ENCODE peak calls at places on chromosomes 1 and 21, in eight cellular contexts. Q, K, S, A, M, R, J and T are unnamed samples. For H3K9me3, the result is how much of the 10 kb centered on the place peaks cover.

GRCh38 chr1:53254011-53254640 is 15.8 kb upstream of the MAGOH start:
- DNase-seq in S (no peak), K (no peak), Q (no peak), J (no peak), A (peak), R (peak), M (no peak), T (no peak)

GRCh38 chr1:228112167-228112566 is 3.1 kb upstream of the MRPL55 start:
- DNase-seq in M (no peak), R (no peak), K (no peak), J (no peak), Q (no peak), S (no peak), A (no peak), T (no peak)

GRCh38 chr1:203777596-203777995 is 12.6 kb downstream of the LAX1 start:
- DNase-seq in K (no peak), Q (no peak), J (no peak), A (no peak), S (no peak), M (no peak), R (no peak), T (no peak)

GRCh38 chr1:7474786-7475502 is 296.2 kb upstream of the VAMP3 start:
- DNase-seq in J (no peak), R (no peak), M (no peak), A (no peak), K (no peak), Q (no peak), S (no peak), T (no peak)

GRCh38 chr1:55071477-55071876 is 32.1 kb downstream of the PCSK9 start:
- DNase-seq in J (no peak), M (no peak), A (peak), K (peak), Q (no peak), S (no peak), R (peak), T (no peak)

GRCh38 chr21:45555251-45555556 is 13.0 kb upstream of the SLC19A1 start:
- DNase-seq in S (no peak), K (no peak), A (peak), J (no peak), Q (no peak), R (no peak), M (no peak), T (no peak)

GRCh38 chr21:44508711-44509445 is 31.1 kb downstream of the KRTAP10-1 start:
- DNase-seq in A (no peak), M (no peak), Q (no peak), J (no peak), R (no peak), K (no peak), S (no peak), T (no peak)

GRCh38 chr1:93587354-93587753 is 94.3 kb downstream of the BCAR3 start:
- DNase-seq in J (no peak), M (no peak), K (no peak), S (no peak), Q (no peak), A (no peak), R (no peak), T (no peak)

GRCh38 chr1:94949681-94950661 is 23.1 kb upstream of the CNN3 start:
- DNase-seq in A (peak), R (peak), K (no peak), M (no peak), Q (no peak), S (no peak), J (no peak), T (no peak)

GRCh38 chr1:209576798-209577197 is 6.7 kb upstream of the CAMK1G start:
- DNase-seq in K (peak), S (peak), A (peak), J (peak), M (peak), R (no peak), Q (peak), T (peak)

GRCh38 chr1:22285545-22286396 is 142.9 kb upstream of the WNT4 start:
- DNase-seq in M (no peak), K (no peak), J (no peak), A (no peak), Q (no peak), S (peak), R (no peak), T (no peak)

GRCh38 chr1:107976431-107977215 is 11.6 kb upstream of the VAV3 start:
- DNase-seq in S (no peak), R (peak), M (no peak), Q (no peak), J (no peak), A (no peak), K (no peak), T (no peak)

GRCh38 chr1:205301220-205301821 is 20.2 kb downstream of the NUAK2 start:
- DNase-seq in Q (peak), J (no peak), A (peak), R (peak), S (no peak), K (peak), M (no peak), T (no peak)

GRCh38 chr1:42926870-42927242 is 31.8 kb downstream of the SLC2A1 start:
- DNase-seq in R (no peak), J (no peak), A (no peak), Q (no peak), K (no peak), S (no peak), M (no peak), T (peak)

GRCh38 chr1:215652371-215652770 is 85.3 kb downstream of the KCTD3 start:
- DNase-seq in K (no peak), Q (no peak), A (no peak), R (no peak), J (no peak), M (no peak), S (no peak), T (no peak)

GRCh38 chr1:104120488-104120887 is 370.8 kb downstream of the AMY1C start:
- DNase-seq in Q (no peak), S (no peak), M (no peak), K (no peak), A (no peak), R (no peak), J (no peak), T (no peak)

GRCh38 chr1:79811173-79811572 is 804.6 kb upstream of the ADGRL4 start:
- DNase-seq in R (peak), A (peak), Q (no peak), S (no peak), J (no peak), M (no peak), K (peak), T (no peak)

GRCh38 chr1:110305875-110306420 is 33.2 kb upstream of the RBM15 start:
- DNase-seq in J (no peak), Q (no peak), M (no peak), S (no peak), K (no peak), A (no peak), R (no peak), T (no peak)

GRCh38 chr21:14916676-14917141 is 148.1 kb downstream of the NRIP1 start:
- DNase-seq in J (no peak), R (peak), M (no peak), Q (no peak), S (no peak), A (peak), K (no peak), T (no peak)

GRCh38 chr21:44445413-44445812 is 9.9 kb upstream of the LRRC3 start:
- DNase-seq in Q (no peak), M (peak), S (peak), J (no peak), R (no peak), A (no peak), K (no peak), T (peak)

GRCh38 chr21:28795251-28795650 is 197.4 kb downstream of the LTN1 start:
- DNase-seq in S (no peak), M (no peak), R (no peak), K (no peak), J (no peak), Q (no peak), A (no peak), T (no peak)

GRCh38 chr21:35814858-35815619 is 245.3 kb downstream of the SETD4 start:
- DNase-seq in Q (no peak), A (no peak), S (no peak), K (no peak), J (no peak), M (no peak), R (no peak), T (no peak)

GRCh38 chr1:65541161-65541560 is 120.7 kb downstream of the LEPR start:
- DNase-seq in S (no peak), R (no peak), K (peak), Q (no peak), M (no peak), A (no peak), J (no peak), T (no peak)

GRCh38 chr1:207841907-207842306 is 69.0 kb downstream of the CD34 start:
- DNase-seq in Q (no peak), S (no peak), K (no peak), M (no peak), A (no peak), J (no peak), R (no peak), T (no peak)

GRCh38 chr1:19569786-19570185 is 74.3 kb upstream of the NBL1 start:
- DNase-seq in M (no peak), R (no peak), K (no peak), Q (no peak), J (no peak), A (peak), S (no peak), T (no peak)

GRCh38 chr21:15682182-15682895 is 47.4 kb upstream of the USP25 start:
- DNase-seq in A (peak), S (no peak), R (peak), K (peak), M (no peak), J (no peak), Q (no peak), T (no peak)

GRCh38 chr1:4267381-4268261 is 367.5 kb upstream of the C1orf174 start:
- DNase-seq in S (no peak), M (no peak), J (no peak), K (no peak), Q (no peak), R (no peak), A (no peak), T (no peak)

GRCh38 chr1:15958788-15959187 is 17.1 kb downstream of the ZBTB17 start:
- DNase-seq in J (no peak), K (no peak), Q (no peak), A (peak), M (no peak), R (peak), S (peak), T (peak)

GRCh38 chr1:185837711-185838110 is 103.5 kb downstream of the HMCN1 start:
- DNase-seq in S (no peak), K (no peak), A (peak), Q (no peak), J (no peak), M (no peak), R (no peak), T (no peak)

GRCh38 chr1:89941110-89941770 is 53.7 kb upstream of the ZNF326 start:
- DNase-seq in J (no peak), K (no peak), R (no peak), M (no peak), A (no peak), Q (no peak), S (no peak), T (no peak)

GRCh38 chr1:165397945-165398344 is 41.4 kb upstream of the LMX1A start:
- DNase-seq in Q (peak), R (peak), A (peak), S (no peak), K (no peak), J (no peak), M (no peak), T (no peak)

GRCh38 chr1:76901158-76901767 is 34.0 kb downstream of the ST6GALNAC5 start:
- DNase-seq in S (no peak), A (peak), K (peak), R (peak), Q (no peak), J (peak), M (no peak), T (no peak)

DNA sequence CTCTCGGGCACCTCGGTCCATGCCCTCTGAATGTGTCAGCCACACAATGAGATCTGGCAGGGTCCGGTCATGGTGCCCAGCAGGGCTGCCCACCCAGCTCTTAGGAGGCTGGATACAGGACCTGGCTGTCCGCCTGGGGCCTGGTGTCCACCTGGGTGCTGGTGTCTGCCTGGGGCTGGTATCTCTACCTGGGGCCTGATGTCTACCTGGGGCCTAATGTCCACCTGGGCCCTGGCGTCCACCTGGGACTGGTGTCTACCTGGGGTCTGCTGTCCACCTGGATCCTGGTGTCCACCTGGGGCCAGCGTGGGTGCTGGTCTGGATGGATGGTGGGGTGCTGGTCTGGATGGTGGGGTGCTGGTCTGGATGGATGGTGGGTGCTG is 45.1 kb upstream of the ACTRT2 start:
- DNase-seq in A (no peak), S (peak), K (no peak), Q (peak), M (no peak), J (no peak), R (no peak), T (no peak)
- H3K9me3 ChIP-seq in A (half or more), S (under half), K (under half), Q (under half), M (under half), J (under half), R (under half), T (under half)

GRCh38 chr1:83067954-83068353 is 931.0 kb downstream of the TTLL7 start:
- DNase-seq in M (no peak), A (no peak), K (no peak), R (no peak), J (no peak), Q (no peak), S (no peak), T (no peak)
- H3K9me3 ChIP-seq in M (under half), A (under half), K (under half), R (under half), J (under half), Q (under half), S (under half), T (under half)

GRCh38 chr1:237931631-237932030 is 40.9 kb upstream of the ZP4 start:
- DNase-seq in M (no peak), R (no peak), Q (no peak), S (no peak), J (no peak), K (no peak), A (no peak), T (no peak)

GRCh38 chr1:237932806-237933205 is 42.1 kb upstream of the ZP4 start:
- DNase-seq in A (peak), K (peak), J (no peak), Q (no peak), M (no peak), R (peak), S (no peak), T (no peak)

GRCh38 chr1:237921290-237921689 is 30.6 kb upstream of the ZP4 start:
- DNase-seq in R (no peak), S (no peak), A (no peak), K (no peak), M (no peak), Q (no peak), J (no peak), T (no peak)

GRCh38 chr1:237927198-237927597 is 36.5 kb upstream of the ZP4 start:
- DNase-seq in K (no peak), R (no peak), S (no peak), M (no peak), J (no peak), A (no peak), Q (no peak), T (no peak)
- H3K9me3 ChIP-seq in K (under half), R (under half), S (under half), M (under half), J (under half), A (under half), Q (under half), T (under half)

DNA sequence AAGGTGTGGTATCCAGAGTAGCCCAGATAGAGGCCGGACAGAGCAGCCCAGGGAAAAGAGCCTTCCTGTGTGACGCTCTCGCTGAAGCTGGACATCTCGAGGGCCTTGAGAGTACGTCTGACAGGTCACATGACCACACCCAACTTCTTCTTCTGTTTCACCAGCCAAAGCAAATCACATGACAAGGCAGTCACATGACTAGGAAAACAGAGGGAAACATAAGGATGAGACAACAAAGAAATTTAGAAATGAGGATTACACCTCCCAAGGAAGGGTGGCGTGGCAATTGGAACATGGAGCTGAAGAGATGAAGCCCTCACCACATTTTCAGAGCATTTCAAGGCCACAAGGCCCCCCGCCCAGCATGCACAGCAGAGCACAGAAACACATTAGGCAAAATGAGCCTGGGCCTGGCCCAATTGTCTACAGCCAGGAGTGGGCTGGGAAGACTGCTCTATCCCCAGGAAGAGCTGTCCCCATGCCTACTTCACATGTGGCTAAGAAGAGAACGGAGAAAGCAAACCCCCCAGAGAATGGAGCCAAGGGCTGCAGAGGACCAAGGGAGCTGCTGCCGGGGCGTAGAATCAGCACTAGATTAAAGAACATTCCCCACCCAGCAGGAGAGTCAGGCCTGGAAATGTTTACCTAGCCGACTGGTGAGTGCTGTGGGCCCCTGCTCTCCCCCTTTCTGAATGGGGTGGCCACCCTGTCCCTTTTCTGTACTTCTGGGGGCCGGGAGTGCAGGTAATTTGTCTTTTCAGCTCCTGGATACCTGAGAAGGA is 305.1 kb downstream of the NPHP4 start:
- DNase-seq in Q (no peak), M (no peak), J (peak), K (no peak), S (no peak), A (no peak), R (no peak), T (no peak)
- H3K9me3 ChIP-seq in Q (under half), M (under half), J (under half), K (under half), S (under half), A (under half), R (under half), T (under half)

GRCh38 chr1:2952371-2952770 is 68.9 kb upstream of the ACTRT2 start:
- DNase-seq in A (no peak), M (peak), Q (no peak), S (peak), K (no peak), R (no peak), J (no peak), T (peak)
- H3K9me3 ChIP-seq in A (under half), M (under half), Q (under half), S (under half), K (under half), R (under half), J (under half), T (half or more)

DNA sequence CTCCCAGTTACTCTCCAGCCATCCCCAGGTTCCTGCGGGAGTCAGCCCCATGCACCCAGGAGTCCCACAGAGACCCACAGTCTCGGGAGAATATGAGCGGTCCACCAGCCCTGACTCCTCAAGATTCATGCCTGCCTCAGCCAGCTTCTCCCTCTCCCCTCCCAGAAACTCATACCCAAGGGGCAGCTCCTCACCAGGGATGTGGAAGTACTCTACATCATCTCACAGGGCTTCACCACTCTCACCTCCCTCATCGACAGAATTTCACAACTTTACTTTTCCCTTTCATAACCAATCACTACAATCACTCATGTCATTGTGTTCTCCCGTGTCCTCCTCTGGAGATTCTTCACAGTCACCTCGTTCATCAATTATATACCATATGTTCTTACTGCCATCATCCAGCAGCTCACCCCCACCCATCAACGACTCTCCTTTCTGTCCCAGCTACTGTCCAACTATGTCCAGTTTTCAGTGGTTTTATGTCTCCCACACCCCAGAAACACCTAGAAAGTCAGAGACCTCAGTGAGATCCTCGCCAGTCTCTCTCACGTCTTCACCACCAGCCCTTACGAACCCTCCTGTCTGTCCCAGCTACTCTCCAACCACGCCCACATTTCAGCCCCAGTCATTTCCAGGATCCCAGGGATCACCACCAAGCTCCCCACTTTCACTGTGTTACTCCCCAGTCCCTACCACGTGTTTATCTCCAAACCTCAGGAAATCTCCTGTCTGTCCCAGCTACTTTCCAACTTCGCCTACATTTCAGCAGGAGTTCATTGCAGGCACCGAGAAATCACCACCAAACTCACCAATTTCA is 1530.1 kb upstream of the TPTE start:
- DNase-seq in J (no peak), K (no peak), Q (no peak), A (no peak), S (no peak), R (peak), M (no peak), T (no peak)
- H3K9me3 ChIP-seq in J (under half), K (half or more), Q (under half), A (under half), S (under half), R (under half), M (under half), T (under half)